ENCODE peak calls at places on chromosomes 6 and 20, in ten cellular contexts. F is keratinocyte, Z is adrenal gland, K is neural progenitor cell, V is GM10248, I is astrocyte of the spinal cord, E is Calu3, L is kidney epithelial cell, W is left ventricle myocardium inferior, X is HCT116. J is an unnamed sample.
A peak's percentile ranks its signal among the peaks of the same experiment; 100 is the strongest.

GRCh38 chr6:89411269-89412070 is 603 bp downstream of the RRAGD start:
- DNase-seq in F (no peak), Z (peak; percentile 60), K (peak; percentile 83), V (peak; percentile 61), I (no peak), E (peak; percentile 16), L (no peak), W (peak; percentile 44), X (no peak), J (peak; percentile 25)

GRCh38 chr6:129875610-129876515 is 14.7 kb upstream of the TMEM244 start:
- DNase-seq in F (no peak), Z (no peak), K (no peak), V (no peak), I (no peak), E (no peak), L (no peak), W (no peak), X (no peak), J (no peak)

GRCh38 chr20:61420056-61420455 is 168.0 kb downstream of the CDH4 start:
- DNase-seq in F (no peak), Z (no peak), K (no peak), V (no peak), I (no peak), E (no peak), L (no peak), W (no peak), X (no peak), J (no peak)

GRCh38 chr6:117483645-117484016 is 1.2 kb downstream of the DCBLD1 start:
- DNase-seq in F (no peak), Z (peak; percentile 15), K (no peak), V (peak; percentile 58), I (peak; percentile 38), E (peak; percentile 8), L (no peak), W (no peak), X (no peak), J (no peak)

GRCh38 chr6:11093065-11093590 is 506 bp upstream of the SMIM13 start:
- DNase-seq in F (no peak), Z (no peak), K (no peak), V (peak; percentile 70), I (no peak), E (no peak), L (no peak), W (no peak), X (no peak), J (peak; percentile 63)

GRCh38 chr6:69098910-69099309 is 463.8 kb downstream of the ADGRB3 start:
- DNase-seq in F (no peak), Z (no peak), K (no peak), V (no peak), I (no peak), E (no peak), L (no peak), W (no peak), X (no peak), J (no peak)

GRCh38 chr20:5774438-5774837 is 24.2 kb downstream of the SHLD1 start:
- DNase-seq in F (no peak), Z (no peak), K (no peak), V (no peak), I (no peak), E (no peak), L (no peak), W (no peak), X (no peak), J (no peak)

GRCh38 chr6:168022488-168023321 is 25.2 kb downstream of the KIF25 start:
- DNase-seq in F (no peak), Z (no peak), K (no peak), V (no peak), I (no peak), E (no peak), L (no peak), W (no peak), X (no peak), J (no peak)

GRCh38 chr20:49690899-49691620 is 22.6 kb downstream of the B4GALT5 start:
- DNase-seq in F (no peak), Z (peak; percentile 79), K (no peak), V (no peak), I (peak; percentile 42), E (peak; percentile 83), L (no peak), W (no peak), X (peak; percentile 73), J (no peak)

GRCh38 chr6:106155219-106155830 is 69.2 kb downstream of the PRDM1 start:
- DNase-seq in F (no peak), Z (no peak), K (no peak), V (no peak), I (no peak), E (no peak), L (no peak), W (no peak), X (no peak), J (no peak)

GRCh38 chr20:21262812-21263211 is 40.3 kb upstream of the XRN2 start:
- DNase-seq in F (no peak), Z (peak; percentile 44), K (no peak), V (no peak), I (no peak), E (no peak), L (no peak), W (no peak), X (no peak), J (no peak)

GRCh38 chr6:20402181-20403079 is 751 bp downstream of the E2F3 start:
- DNase-seq in F (no peak), Z (peak; percentile 67), K (peak; percentile 70), V (no peak), I (peak; percentile 21), E (peak; percentile 66), L (no peak), W (peak; percentile 37), X (peak; percentile 12), J (peak; percentile 73)

GRCh38 chr6:169692516-169692915 is 9.3 kb downstream of the WDR27 start:
- DNase-seq in F (no peak), Z (no peak), K (no peak), V (no peak), I (no peak), E (no peak), L (no peak), W (no peak), X (no peak), J (no peak)

GRCh38 chr6:43242908-43243648 is at the start of gene TTBK1:
- DNase-seq in F (no peak), Z (no peak), K (peak; percentile 65), V (no peak), I (no peak), E (no peak), L (no peak), W (no peak), X (no peak), J (no peak)

GRCh38 chr20:1838479-1839279 is 56.5 kb upstream of the SIRPA start:
- DNase-seq in F (no peak), Z (no peak), K (peak; percentile 38), V (no peak), I (no peak), E (no peak), L (no peak), W (no peak), X (no peak), J (no peak)

GRCh38 chr20:35542990-35543389 is 1.1 kb downstream of the ERGIC3 start:
- DNase-seq in F (no peak), Z (no peak), K (no peak), V (no peak), I (no peak), E (no peak), L (no peak), W (no peak), X (no peak), J (no peak)

GRCh38 chr6:55276745-55277627 is 50.3 kb upstream of the GFRAL start:
- DNase-seq in F (peak; percentile 25), Z (peak; percentile 8), K (peak; percentile 71), V (peak; percentile 26), I (peak; percentile 74), E (peak; percentile 43), L (peak; percentile 32), W (peak; percentile 20), X (peak; percentile 58), J (peak; percentile 32)

GRCh38 chr6:43395822-43396221 is 26.4 kb upstream of the ZNF318 start:
- DNase-seq in F (no peak), Z (no peak), K (no peak), V (no peak), I (no peak), E (peak; percentile 30), L (no peak), W (peak; percentile 20), X (no peak), J (no peak)

GRCh38 chr20:4289875-4290274 is 274.5 kb upstream of the RNF24 start:
- DNase-seq in F (no peak), Z (no peak), K (no peak), V (no peak), I (no peak), E (no peak), L (no peak), W (no peak), X (peak; percentile 13), J (no peak)
- TF ChIP-seq CTCF in F (no peak), Z (no peak), K (peak; percentile 6), V (no peak), I (peak; percentile 23), E (no peak), L (no peak), W (no peak), X (peak; percentile 77), J (no peak)

GRCh38 chr6:4775591-4776492 is at the start of gene CDYL:
- DNase-seq in F (no peak), Z (peak; percentile 87), K (peak; percentile 96), V (peak; percentile 94), I (peak; percentile 86), E (peak; percentile 87), L (no peak), W (peak; percentile 89), X (peak; percentile 72), J (peak; percentile 87)
- TF ChIP-seq CTCF in F (peak; percentile 40), Z (peak; percentile 17), K (peak; percentile 40), V (no peak), I (no peak), E (no peak), L (no peak), W (peak; percentile 48), X (peak; percentile 22), J (peak; percentile 23)

DNA sequence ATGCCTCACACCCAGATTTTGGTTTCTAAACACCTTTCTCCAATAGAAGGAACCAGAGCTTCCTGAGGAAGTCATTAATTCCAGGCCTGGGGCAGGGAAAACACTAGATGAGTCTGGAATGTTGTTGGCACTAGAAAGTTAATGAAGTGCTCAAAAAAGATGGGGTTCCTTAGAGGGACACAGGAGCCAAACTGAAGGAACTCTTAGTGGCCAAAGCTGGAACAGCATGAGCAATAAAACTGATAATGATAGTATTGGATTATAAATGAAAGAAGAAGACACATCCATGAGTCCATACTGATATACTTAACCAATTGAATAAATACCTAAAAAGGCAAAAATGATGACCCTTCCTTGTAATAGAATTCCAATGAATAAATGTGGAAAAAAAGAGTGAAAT is 4.4 kb downstream of the IL20RA start:
- DNase-seq in F (no peak), Z (no peak), K (no peak), V (no peak), I (no peak), E (no peak), L (no peak), W (no peak), X (no peak), J (no peak)
- TF ChIP-seq CTCF in F (peak; percentile 12), Z (no peak), K (peak; percentile 9), V (no peak), I (no peak), E (no peak), L (no peak), W (no peak), X (peak; percentile 34), J (no peak)

DNA sequence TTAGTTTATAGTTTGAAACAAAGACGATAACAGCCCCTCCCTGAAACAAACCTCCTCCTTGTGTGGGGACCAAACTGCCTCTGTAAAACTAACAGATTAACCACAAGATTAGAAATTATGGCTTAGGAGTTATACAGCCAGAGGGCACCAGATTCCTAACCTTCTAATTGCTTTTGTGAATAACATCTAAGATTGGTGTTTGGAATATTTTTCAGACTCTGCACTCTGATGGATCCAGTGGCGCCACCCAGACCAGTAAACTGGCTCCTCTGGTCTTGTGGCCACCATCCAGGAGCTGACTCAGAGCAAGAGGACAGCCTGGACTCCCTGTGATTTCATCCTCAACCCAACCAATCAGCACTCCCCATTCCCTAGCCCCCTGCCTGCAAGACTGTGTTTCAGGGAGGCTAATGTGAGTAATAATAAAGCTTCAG is 58.3 kb upstream of the SLC22A16 start:
- DNase-seq in F (no peak), Z (peak; percentile 39), K (no peak), V (no peak), I (peak; percentile 95), E (peak; percentile 70), L (no peak), W (no peak), X (no peak), J (peak; percentile 29)
- TF ChIP-seq CTCF in F (no peak), Z (no peak), K (no peak), V (no peak), I (no peak), E (no peak), L (no peak), W (peak; percentile 20), X (no peak), J (no peak)